ENCODE peak calls at places on chromosomes 16 and 17, in ten cellular contexts. One of them, this sample, is unnamed.

GRCh38 chr17:50272711-50273653 is 1.3 kb upstream of the TMEM92 start:
- DNase-seq in foreskin melanocyte: no peak
- DNase-seq in glutamatergic neuron: peak
- DNase-seq in memory B cell: peak
- DNase-seq in HTR-8/SVneo: peak
- DNase-seq in posterior cingulate gyrus: peak
- DNase-seq in heart left ventricle: peak
- DNase-seq in LNCaP clone FGC: no peak
- DNase-seq in T-helper 1 cell: no peak
- DNase-seq in AG20443: peak
- DNase-seq in this sample: no peak

GRCh38 chr17:34825884-34826283 is 135.4 kb downstream of the CCT6B start:
- DNase-seq in foreskin melanocyte: peak
- DNase-seq in glutamatergic neuron: no peak
- DNase-seq in memory B cell: no peak
- DNase-seq in HTR-8/SVneo: no peak
- DNase-seq in posterior cingulate gyrus: no peak
- DNase-seq in heart left ventricle: no peak
- DNase-seq in LNCaP clone FGC: no peak
- DNase-seq in T-helper 1 cell: no peak
- DNase-seq in AG20443: no peak
- DNase-seq in this sample: no peak

GRCh38 chr16:73058616-73059409 is 10.9 kb upstream of the ZFHX3 start:
- DNase-seq in foreskin melanocyte: peak
- DNase-seq in glutamatergic neuron: peak
- DNase-seq in memory B cell: no peak
- DNase-seq in HTR-8/SVneo: peak
- DNase-seq in posterior cingulate gyrus: peak
- DNase-seq in heart left ventricle: peak
- DNase-seq in LNCaP clone FGC: no peak
- DNase-seq in T-helper 1 cell: no peak
- DNase-seq in AG20443: peak
- DNase-seq in this sample: no peak

GRCh38 chr17:63447688-63448005 is 1.5 kb upstream of the CYB561 start:
- DNase-seq in foreskin melanocyte: no peak
- DNase-seq in glutamatergic neuron: no peak
- DNase-seq in memory B cell: no peak
- DNase-seq in HTR-8/SVneo: no peak
- DNase-seq in posterior cingulate gyrus: peak
- DNase-seq in heart left ventricle: no peak
- DNase-seq in LNCaP clone FGC: no peak
- DNase-seq in T-helper 1 cell: no peak
- DNase-seq in AG20443: no peak
- DNase-seq in this sample: no peak

GRCh38 chr17:16449121-16449570 is 33.8 kb downstream of the TRPV2 start:
- DNase-seq in foreskin melanocyte: peak
- DNase-seq in glutamatergic neuron: no peak
- DNase-seq in memory B cell: no peak
- DNase-seq in HTR-8/SVneo: no peak
- DNase-seq in posterior cingulate gyrus: no peak
- DNase-seq in heart left ventricle: no peak
- DNase-seq in LNCaP clone FGC: no peak
- DNase-seq in T-helper 1 cell: no peak
- DNase-seq in AG20443: peak
- DNase-seq in this sample: no peak

GRCh38 chr17:46056800-46057304 is 57.8 kb downstream of the STH start:
- DNase-seq in foreskin melanocyte: peak
- DNase-seq in glutamatergic neuron: no peak
- DNase-seq in memory B cell: no peak
- DNase-seq in HTR-8/SVneo: peak
- DNase-seq in posterior cingulate gyrus: no peak
- DNase-seq in heart left ventricle: no peak
- DNase-seq in LNCaP clone FGC: no peak
- DNase-seq in T-helper 1 cell: no peak
- DNase-seq in AG20443: peak
- DNase-seq in this sample: no peak

GRCh38 chr17:38561416-38562214 is 44.1 kb downstream of the SRCIN1 start:
- DNase-seq in foreskin melanocyte: no peak
- DNase-seq in glutamatergic neuron: peak
- DNase-seq in memory B cell: no peak
- DNase-seq in HTR-8/SVneo: no peak
- DNase-seq in posterior cingulate gyrus: no peak
- DNase-seq in heart left ventricle: no peak
- DNase-seq in LNCaP clone FGC: no peak
- DNase-seq in T-helper 1 cell: no peak
- DNase-seq in AG20443: no peak
- DNase-seq in this sample: no peak

GRCh38 chr17:28748852-28749515 is 5.2 kb downstream of the TRAF4 start:
- DNase-seq in foreskin melanocyte: no peak
- DNase-seq in glutamatergic neuron: no peak
- DNase-seq in memory B cell: no peak
- DNase-seq in HTR-8/SVneo: no peak
- DNase-seq in posterior cingulate gyrus: no peak
- DNase-seq in heart left ventricle: no peak
- DNase-seq in LNCaP clone FGC: no peak
- DNase-seq in T-helper 1 cell: no peak
- DNase-seq in AG20443: no peak
- DNase-seq in this sample: no peak

GRCh38 chr17:62995377-62995885 is 29.4 kb downstream of the TANC2 start:
- DNase-seq in foreskin melanocyte: peak
- DNase-seq in glutamatergic neuron: peak
- DNase-seq in memory B cell: no peak
- DNase-seq in HTR-8/SVneo: peak
- DNase-seq in posterior cingulate gyrus: no peak
- DNase-seq in heart left ventricle: no peak
- DNase-seq in LNCaP clone FGC: no peak
- DNase-seq in T-helper 1 cell: no peak
- DNase-seq in AG20443: no peak
- DNase-seq in this sample: no peak